ENCODE peak calls at places on chromosomes 16 and 17, in six cellular contexts. One of them, this sample, is unnamed.

GRCh38 chr17:38912221-38912813 is 13.1 kb upstream of the LASP1NB start:
- DNase-seq in NCI-H1105: no peak
- DNase-seq in heart left ventricle: peak; percentile 61
- DNase-seq in dorsolateral prefrontal cortex: peak; percentile 25
- DNase-seq in DMS153: no peak
- DNase-seq in effector CD4-positive, alpha-beta T cell: no peak
- DNase-seq in this sample: no peak

GRCh38 chr17:22270381-22270780 is 578.1 kb downstream of the KCNJ18 start:
- DNase-seq in dorsolateral prefrontal cortex: no peak
- DNase-seq in DMS153: no peak
- DNase-seq in heart left ventricle: no peak
- DNase-seq in effector CD4-positive, alpha-beta T cell: no peak
- DNase-seq in NCI-H1105: no peak
- DNase-seq in this sample: no peak

GRCh38 chr17:32610943-32611342 is 124.2 kb downstream of the CDK5R1 start:
- DNase-seq in heart left ventricle: no peak
- DNase-seq in effector CD4-positive, alpha-beta T cell: no peak
- DNase-seq in DMS153: no peak
- DNase-seq in dorsolateral prefrontal cortex: no peak
- DNase-seq in NCI-H1105: no peak
- DNase-seq in this sample: peak; percentile 25

GRCh38 chr16:85359147-85359822 is 247.0 kb upstream of the CIBAR2 start:
- DNase-seq in effector CD4-positive, alpha-beta T cell: no peak
- DNase-seq in dorsolateral prefrontal cortex: no peak
- DNase-seq in NCI-H1105: no peak
- DNase-seq in heart left ventricle: no peak
- DNase-seq in DMS153: no peak
- DNase-seq in this sample: no peak

GRCh38 chr17:40301315-40301714 is 7.7 kb upstream of the RARA start:
- DNase-seq in DMS153: no peak
- DNase-seq in heart left ventricle: no peak
- DNase-seq in effector CD4-positive, alpha-beta T cell: no peak
- DNase-seq in dorsolateral prefrontal cortex: no peak
- DNase-seq in NCI-H1105: no peak
- DNase-seq in this sample: peak; percentile 70

GRCh38 chr17:81020767-81021497 is 14.0 kb upstream of the BAIAP2 start:
- DNase-seq in dorsolateral prefrontal cortex: no peak
- DNase-seq in effector CD4-positive, alpha-beta T cell: no peak
- DNase-seq in DMS153: no peak
- DNase-seq in heart left ventricle: peak; percentile 70
- DNase-seq in NCI-H1105: no peak
- DNase-seq in this sample: no peak

GRCh38 chr17:79849953-79850352 is 10.7 kb upstream of the CBX4 start:
- DNase-seq in heart left ventricle: no peak
- DNase-seq in effector CD4-positive, alpha-beta T cell: no peak
- DNase-seq in NCI-H1105: no peak
- DNase-seq in DMS153: no peak
- DNase-seq in dorsolateral prefrontal cortex: no peak
- DNase-seq in this sample: no peak

GRCh38 chr16:10881479-10882030 is 4.6 kb downstream of the CIITA start:
- DNase-seq in heart left ventricle: no peak
- DNase-seq in dorsolateral prefrontal cortex: no peak
- DNase-seq in effector CD4-positive, alpha-beta T cell: no peak
- DNase-seq in NCI-H1105: no peak
- DNase-seq in DMS153: no peak
- DNase-seq in this sample: no peak

This sample was measured in mesendoderm.